ENCODE peak calls at places on chromosome 9, in four cellular contexts. Z is RWPE1; D is stimulated activated CD4-positive, alpha-beta T cell treated with anti-CD3 and anti-CD28 coated beads, Interleukin-12 subunit alpha, Interleukin-12 subunit beta, amount 100 ng/mL, for 4 hours; X is WERI-Rb-1. R is an unnamed sample.

GRCh38 chr9:95511952-95512750 is 4.6 kb downstream of the PTCH1 start:
- DNase-seq in Z (no peak), X (peak), D (no peak), R (no peak)

GRCh38 chr9:36431078-36431477 is 31.0 kb upstream of the RNF38 start:
- DNase-seq in X (no peak), Z (no peak), D (no peak), R (no peak)

GRCh38 chr9:97470076-97470475 is 31.4 kb upstream of the TMOD1 start:
- DNase-seq in D (no peak), X (peak), Z (peak), R (no peak)

GRCh38 chr9:112546149-112547012 is 59.8 kb downstream of the KIAA1958 start:
- DNase-seq in D (no peak), Z (no peak), X (no peak), R (no peak)

GRCh38 chr9:89463986-89464901 is 33.7 kb downstream of the SEMA4D start:
- DNase-seq in Z (no peak), X (no peak), D (peak), R (no peak)

GRCh38 chr9:136634904-136635303 is 27.8 kb upstream of the EGFL7 start:
- DNase-seq in Z (peak), X (no peak), D (no peak), R (no peak)

GRCh38 chr9:127583605-127584053 is 28.4 kb upstream of the STXBP1 start:
- DNase-seq in X (no peak), Z (peak), D (no peak), R (no peak)

GRCh38 chr9:135078361-135078821 is 9.1 kb upstream of the OLFM1 start:
- DNase-seq in X (peak), Z (no peak), D (no peak), R (no peak)

GRCh38 chr9:134502261-134503211 is 139.1 kb upstream of the COL5A1 start:
- DNase-seq in X (peak), D (no peak), Z (peak), R (peak)

GRCh38 chr9:130433168-130433946 is 11.4 kb upstream of the ASS1 start:
- DNase-seq in X (no peak), D (peak), Z (peak), R (peak)

GRCh38 chr9:22136446-22137140 is 127.5 kb upstream of the CDKN2B start:
- DNase-seq in X (no peak), Z (peak), D (no peak), R (no peak)

GRCh38 chr9:89928521-89929275 is 323.9 kb downstream of the GADD45G start:
- DNase-seq in D (no peak), X (no peak), Z (no peak), R (no peak)

GRCh38 chr9:136151214-136151804 is 32.6 kb upstream of the TMEM250 start:
- DNase-seq in D (no peak), Z (no peak), X (no peak), R (no peak)

GRCh38 chr9:111805841-111806241 is 11.1 kb upstream of the SHOC1 start:
- DNase-seq in Z (peak), D (no peak), X (no peak), R (peak)

GRCh38 chr9:131809941-131810344 is 70.1 kb upstream of the RAPGEF1 start:
- DNase-seq in X (no peak), Z (peak), D (no peak), R (no peak)

GRCh38 chr9:113541019-113541900 is 77.7 kb downstream of the RGS3 start:
- DNase-seq in X (peak), D (no peak), Z (peak), R (peak)

GRCh38 chr9:14179449-14179848 is 134.5 kb downstream of the NFIB start:
- DNase-seq in Z (peak), D (no peak), X (no peak), R (no peak)

GRCh38 chr9:78144663-78145377 is 91.1 kb upstream of the CEP78 start:
- DNase-seq in X (no peak), Z (no peak), D (no peak), R (no peak)

GRCh38 chr9:88829276-88829675 is 162.0 kb upstream of the S1PR3 start:
- DNase-seq in D (no peak), Z (no peak), X (no peak), R (no peak)

R was measured in COLO829.